ENCODE peak calls at places on chromosomes 13 and 19, in seven cellular contexts. O is sigmoid colon, Y is cardiac muscle cell, M is IMR-90, D is foreskin fibroblast, S is upper lobe of right lung, J is left lung. U is an unnamed sample.

GRCh38 chr13:35978607-35979316 is 152.4 kb downstream of the DCLK1 start:
- DNase-seq in O (no peak), Y (peak; percentile 55), M (peak; percentile 69), D (peak; percentile 81), S (no peak), J (no peak), U (no peak)

GRCh38 chr19:29623726-29624488 is 17.8 kb downstream of the POP4 start:
- DNase-seq in O (no peak), Y (no peak), M (no peak), D (no peak), S (no peak), J (no peak), U (no peak)

GRCh38 chr19:8473652-8474476 is 28.6 kb downstream of the PRAM1 start:
- DNase-seq in O (no peak), Y (no peak), M (no peak), D (no peak), S (no peak), J (no peak), U (no peak)

GRCh38 chr19:18274303-18274775 is at the start of gene IQCN:
- DNase-seq in O (peak; percentile 80), Y (no peak), M (no peak), D (peak; percentile 59), S (no peak), J (no peak), U (no peak)

GRCh38 chr13:113646376-113646775 is 11.6 kb downstream of the ATP4B start:
- DNase-seq in O (peak; percentile 59), Y (no peak), M (no peak), D (no peak), S (no peak), J (peak; percentile 15), U (no peak)

GRCh38 chr19:33864311-33864850 is 67.7 kb downstream of the KCTD15 start:
- DNase-seq in O (no peak), Y (no peak), M (no peak), D (no peak), S (no peak), J (no peak), U (no peak)

GRCh38 chr19:45817010-45817724 is 2.1 kb upstream of the RSPH6A start:
- DNase-seq in O (peak; percentile 96), Y (peak; percentile 96), M (peak; percentile 90), D (peak; percentile 96), S (peak; percentile 96), J (peak; percentile 95), U (peak; percentile 63)

GRCh38 chr13:114142137-114142550 is 9.7 kb upstream of the RASA3 start:
- DNase-seq in O (peak; percentile 29), Y (no peak), M (no peak), D (no peak), S (peak; percentile 51), J (no peak), U (no peak)

GRCh38 chr13:100209857-100210580 is 121.1 kb downstream of the PCCA start:
- DNase-seq in O (no peak), Y (no peak), M (peak; percentile 82), D (peak; percentile 72), S (no peak), J (no peak), U (peak; percentile 50)

GRCh38 chr19:38204096-38204495 is 19.9 kb downstream of the DPF1 start:
- DNase-seq in O (no peak), Y (no peak), M (no peak), D (no peak), S (no peak), J (no peak), U (no peak)

GRCh38 chr19:3265432-3265831 is 41.0 kb downstream of the CELF5 start:
- DNase-seq in O (no peak), Y (no peak), M (no peak), D (no peak), S (no peak), J (no peak), U (no peak)

GRCh38 chr19:17687857-17688784 is at the start of gene UNC13A:
- DNase-seq in O (no peak), Y (peak; percentile 86), M (peak; percentile 29), D (peak; percentile 73), S (peak; percentile 69), J (no peak), U (no peak)

GRCh38 chr19:50909240-50910070 is 1.7 kb downstream of the KLK4 start:
- DNase-seq in O (no peak), Y (peak; percentile 87), M (no peak), D (peak; percentile 37), S (no peak), J (no peak), U (no peak)

GRCh38 chr19:12721656-12722565 is 1.8 kb downstream of the TNPO2 start:
- DNase-seq in O (peak; percentile 90), Y (peak; percentile 94), M (peak; percentile 74), D (peak; percentile 87), S (peak; percentile 85), J (peak; percentile 56), U (no peak)

GRCh38 chr13:77918391-77919261 is at the start of gene EDNRB:
- DNase-seq in O (peak; percentile 71), Y (peak; percentile 59), M (peak; percentile 17), D (peak; percentile 28), S (peak; percentile 79), J (peak; percentile 55), U (no peak)

GRCh38 chr19:48509467-48510194 is 2.0 kb downstream of the LMTK3 start:
- DNase-seq in O (no peak), Y (no peak), M (no peak), D (no peak), S (no peak), J (no peak), U (no peak)

GRCh38 chr19:28426110-28426901 is 786.6 kb downstream of the UQCRFS1 start:
- DNase-seq in O (no peak), Y (no peak), M (no peak), D (no peak), S (no peak), J (no peak), U (no peak)

GRCh38 chr13:24270639-24271131 is 38.7 kb upstream of the C1QTNF9 start:
- DNase-seq in O (peak; percentile 79), Y (peak; percentile 42), M (peak; percentile 47), D (peak; percentile 63), S (peak; percentile 85), J (peak; percentile 87), U (no peak)

GRCh38 chr13:24269803-24270202 is 39.6 kb upstream of the C1QTNF9 start:
- DNase-seq in O (no peak), Y (no peak), M (peak; percentile 60), D (peak; percentile 27), S (no peak), J (no peak), U (no peak)

GRCh38 chr13:24272452-24273161 is 36.8 kb upstream of the C1QTNF9 start:
- DNase-seq in O (no peak), Y (no peak), M (no peak), D (no peak), S (peak; percentile 81), J (peak; percentile 70), U (no peak)

GRCh38 chr13:24271611-24272451 is 37.5 kb upstream of the C1QTNF9 start:
- DNase-seq in O (peak; percentile 84), Y (no peak), M (peak; percentile 76), D (peak; percentile 59), S (peak; percentile 88), J (peak; percentile 80), U (peak; percentile 45)

DNA sequence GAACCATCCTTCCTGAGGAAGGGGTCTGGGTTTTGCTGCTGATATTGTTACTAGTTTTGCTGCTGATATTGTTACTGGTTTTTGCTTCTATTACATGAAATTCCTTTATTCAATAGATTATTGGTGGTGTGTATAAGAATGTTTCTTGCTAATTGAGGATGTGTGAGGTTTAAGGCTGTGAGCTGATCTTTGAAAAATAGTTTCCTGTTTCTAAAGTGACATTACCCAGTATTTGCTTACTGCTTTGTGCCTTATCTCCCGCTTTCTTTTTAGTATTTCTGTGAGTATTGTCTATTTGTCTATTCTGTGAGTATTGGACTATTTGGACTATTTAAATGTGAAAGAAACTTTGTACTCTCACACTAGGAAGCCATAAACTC is 38.2 kb upstream of the C1QTNF9 start:
- DNase-seq in O (no peak), Y (no peak), M (no peak), D (no peak), S (no peak), J (no peak), U (no peak)
- H3K4me3 ChIP-seq in O (peak overlapping the region; percentile 49), Y (no peak overlapping the region), M (peak overlapping the region; percentile 51), D (peak overlapping the region; percentile 48), S (peak overlapping the region; percentile 54), J (peak overlapping the region; percentile 56), U (no peak overlapping the region)

DNA sequence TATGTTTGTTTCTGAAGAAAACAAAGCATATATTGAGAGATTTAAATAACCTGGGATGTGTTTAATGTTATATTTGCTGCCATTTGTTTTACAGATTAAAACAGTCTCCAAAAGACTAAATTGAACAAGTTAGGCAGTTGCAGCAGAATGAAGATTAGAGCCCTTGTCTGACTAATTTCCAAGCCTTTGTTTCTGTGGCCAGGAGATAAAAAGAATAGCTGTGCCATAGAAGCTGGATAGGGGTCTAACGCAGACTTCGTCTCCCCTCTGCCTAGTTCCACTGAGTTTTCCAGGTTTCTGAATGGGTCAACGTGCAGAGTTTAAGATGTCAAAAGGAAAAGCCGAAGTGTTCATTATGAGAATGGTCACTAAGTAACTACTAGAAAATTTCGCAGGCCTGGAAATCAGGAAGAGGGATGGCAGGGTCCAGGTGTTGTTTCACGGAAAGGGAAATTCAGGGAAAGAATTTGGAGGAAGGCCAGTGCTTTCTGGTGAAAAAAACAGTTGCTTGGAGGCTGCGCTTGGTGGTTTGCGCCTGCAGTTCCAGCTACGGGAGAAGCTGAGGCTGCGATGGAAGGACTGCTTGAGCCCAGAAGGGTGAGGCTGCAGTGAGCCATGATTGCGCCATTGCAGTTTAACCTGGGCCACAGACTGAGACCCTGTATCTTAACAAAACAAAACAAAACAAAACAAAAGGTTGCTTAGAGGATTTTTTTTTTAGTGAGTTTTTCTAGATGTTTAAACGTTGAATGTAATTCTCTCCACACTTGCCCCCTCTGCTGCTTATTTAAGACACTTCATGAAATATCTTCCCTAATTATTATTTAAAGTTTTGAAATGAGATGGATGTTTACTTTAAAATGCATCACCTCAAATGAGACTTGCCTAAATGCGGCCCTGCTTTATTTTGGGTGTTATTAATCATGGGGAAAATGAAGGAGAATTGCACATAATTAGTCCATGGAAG is 75.2 kb upstream of the TRPC4 start:
- DNase-seq in O (no peak), Y (no peak), M (peak; percentile 3), D (peak; percentile 2), S (no peak), J (no peak), U (no peak)
- TF ChIP-seq CTCF in O (no peak), Y (peak; percentile 17), M (no peak), D (no peak), S (no peak), J (no peak), U (no peak)

GRCh38 chr13:98476106-98476505 is 100.8 kb downstream of the STK24 start:
- DNase-seq in O (no peak), Y (no peak), M (no peak), D (no peak), S (no peak), J (no peak), U (no peak)
- H3K4me3 ChIP-seq in O (no peak overlapping the region), Y (no peak overlapping the region), M (no peak overlapping the region), D (no peak overlapping the region), S (no peak overlapping the region), J (no peak overlapping the region), U (no peak overlapping the region)

DNA sequence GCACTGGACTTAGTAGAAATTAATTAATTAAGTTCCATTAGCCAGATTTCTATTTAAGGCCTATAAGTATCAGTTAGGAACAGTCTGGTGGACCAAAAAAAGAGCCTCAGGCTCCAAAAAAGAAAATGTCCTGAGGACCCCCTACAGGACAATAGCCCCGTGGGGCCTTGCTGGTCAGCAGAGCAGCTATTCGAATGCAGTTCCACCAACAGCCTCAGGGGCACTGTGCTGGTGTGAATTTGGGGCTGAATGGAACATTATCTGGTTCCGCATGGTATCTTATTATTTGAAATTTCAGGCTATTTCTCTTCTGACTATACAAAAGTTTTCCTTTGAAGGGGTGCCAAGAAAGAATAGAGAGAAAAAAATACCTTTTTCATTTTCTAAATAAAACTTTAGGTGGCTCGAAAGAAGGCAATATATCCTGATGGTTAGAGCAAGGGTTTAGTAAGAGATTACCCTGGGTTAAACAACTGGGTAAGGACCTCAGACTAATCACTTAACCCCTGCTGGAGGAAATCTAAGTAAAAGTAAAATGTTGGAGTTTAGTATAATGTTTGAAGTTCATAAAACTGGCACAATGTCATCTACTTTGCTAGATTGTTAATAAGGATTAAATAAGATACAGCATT is 147.2 kb downstream of the MIPEP start:
- DNase-seq in O (no peak), Y (no peak), M (no peak), D (no peak), S (no peak), J (no peak), U (no peak)
- TF ChIP-seq CTCF in O (no peak), Y (peak; percentile 51), M (peak; percentile 27), D (peak; percentile 23), S (peak; percentile 44), J (no peak), U (peak; percentile 39)

U was measured in BJ.